ENCODE peak calls at places on chromosomes 13 and 19, in eight cellular contexts. S, E, H, L, Q, O, X and Y are unnamed samples.

GRCh38 chr19:53538378-53539109 is 599 bp downstream of the ZNF331 start:
- DNase-seq in S (no peak), E (no peak), H (no peak), L (no peak), Q (no peak), O (no peak), X (no peak), Y (no peak)

GRCh38 chr19:50368649-50369570 is 3.5 kb upstream of the NAPSA start:
- DNase-seq in S (peak; percentile 89), E (peak; percentile 95), H (peak; percentile 77), L (peak; percentile 89), Q (peak; percentile 45), O (peak; percentile 78), X (peak; percentile 85), Y (peak; percentile 55)

GRCh38 chr13:71866173-71867091 is 572 bp downstream of the DACH1 start:
- DNase-seq in S (peak; percentile 68), E (no peak), H (no peak), L (peak; percentile 73), Q (peak; percentile 92), O (no peak), X (peak; percentile 23), Y (no peak)

GRCh38 chr13:112770504-112770903 is 80.7 kb downstream of the ATP11A start:
- DNase-seq in S (no peak), E (no peak), H (no peak), L (peak; percentile 61), Q (no peak), O (no peak), X (no peak), Y (no peak)

GRCh38 chr13:114258589-114258988 is 22.8 kb upstream of the UPF3A start:
- DNase-seq in S (no peak), E (no peak), H (no peak), L (no peak), Q (no peak), O (no peak), X (peak; percentile 23), Y (no peak)

GRCh38 chr13:99886706-99887105 is 84.9 kb downstream of the ZIC5 start:
- DNase-seq in S (no peak), E (no peak), H (no peak), L (no peak), Q (no peak), O (no peak), X (no peak), Y (no peak)

GRCh38 chr19:40658031-40658430 is 32.4 kb downstream of the NUMBL start:
- DNase-seq in S (no peak), E (no peak), H (no peak), L (peak; percentile 5), Q (no peak), O (no peak), X (no peak), Y (no peak)

GRCh38 chr19:54415208-54415900 is at the start of gene TTYH1:
- DNase-seq in S (no peak), E (no peak), H (no peak), L (peak; percentile 62), Q (peak; percentile 85), O (peak; percentile 22), X (no peak), Y (no peak)

GRCh38 chr19:2850256-2850925 is 9.1 kb downstream of the ZNF555 start:
- DNase-seq in S (no peak), E (no peak), H (no peak), L (no peak), Q (no peak), O (no peak), X (no peak), Y (no peak)

GRCh38 chr19:2856457-2857055 is 10.6 kb upstream of the ZNF556 start:
- DNase-seq in S (no peak), E (no peak), H (no peak), L (no peak), Q (no peak), O (peak; percentile 73), X (no peak), Y (no peak)

GRCh38 chr19:2854849-2855248 is 12.3 kb upstream of the ZNF556 start:
- DNase-seq in S (no peak), E (no peak), H (no peak), L (no peak), Q (no peak), O (no peak), X (no peak), Y (no peak)

GRCh38 chr19:2852598-2852997 is 11.3 kb downstream of the ZNF555 start:
- DNase-seq in S (no peak), E (no peak), H (no peak), L (no peak), Q (no peak), O (no peak), X (no peak), Y (no peak)

DNA sequence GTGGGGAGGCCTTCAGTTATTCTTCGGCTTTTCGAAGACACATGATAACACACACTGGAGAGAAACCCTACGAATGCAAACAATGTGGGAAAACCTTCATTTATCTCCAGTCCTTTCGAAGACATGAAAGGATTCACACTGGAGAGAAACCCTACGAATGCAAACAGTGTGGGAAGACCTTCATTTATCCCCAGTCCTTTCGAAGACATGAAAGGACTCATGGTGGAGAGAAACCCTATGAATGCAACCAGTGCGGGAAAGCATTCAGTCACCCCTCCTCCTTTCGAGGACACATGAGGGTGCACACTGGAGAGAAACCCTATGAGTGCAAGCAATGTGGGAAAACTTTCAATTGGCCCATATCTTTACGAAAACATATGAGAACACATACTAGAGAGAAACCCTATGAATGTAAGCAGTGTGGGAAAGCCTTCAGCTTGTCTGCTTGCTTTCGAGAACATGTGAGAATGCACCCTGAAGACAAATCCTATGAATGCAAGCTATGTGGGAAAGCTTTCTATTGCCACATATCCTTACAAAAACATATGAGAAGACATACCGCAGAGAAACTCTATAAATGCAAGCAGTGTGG is 11.8 kb downstream of the ZNF555 start:
- DNase-seq in S (no peak), E (no peak), H (no peak), L (no peak), Q (no peak), O (no peak), X (no peak), Y (no peak)
- H3K9me3 ChIP-seq in S (peaks cover 24% of the 10 kb centered on the region), E (peaks cover 75% of the 10 kb centered on the region), H (peaks cover 100% of the 10 kb centered on the region), L (peaks cover 24% of the 10 kb centered on the region), Q (peaks cover 73% of the 10 kb centered on the region), O (peaks cover 8% of the 10 kb centered on the region), X (no peaks in the 10 kb centered on the region), Y (peaks cover 18% of the 10 kb centered on the region)

DNA sequence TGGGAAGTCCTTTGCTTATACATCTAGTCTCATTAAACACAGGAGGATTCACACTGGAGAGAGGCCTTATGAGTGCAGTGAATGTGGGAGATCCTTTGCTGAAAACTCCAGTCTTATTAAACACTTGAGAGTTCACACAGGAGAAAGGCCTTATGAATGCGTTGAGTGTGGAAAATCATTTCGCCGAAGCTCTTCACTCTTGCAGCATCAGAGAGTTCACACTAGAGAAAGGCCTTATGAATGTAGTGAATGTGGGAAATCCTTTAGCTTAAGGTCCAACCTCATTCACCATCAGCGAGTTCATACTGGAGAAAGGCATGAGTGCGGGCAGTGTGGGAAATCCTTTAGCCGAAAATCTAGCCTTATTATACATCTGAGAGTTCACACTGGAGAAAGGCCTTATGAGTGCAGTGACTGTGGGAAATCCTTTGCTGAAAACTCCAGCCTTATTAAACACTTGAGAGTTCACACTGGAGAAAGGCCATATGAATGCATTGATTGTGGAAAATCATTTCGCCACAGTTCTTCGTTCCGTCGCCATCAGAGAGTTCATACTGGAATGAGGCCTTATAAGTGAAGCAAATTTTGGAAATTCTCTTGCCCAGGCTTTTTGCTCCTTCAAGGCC is 9.9 kb downstream of the ZNF586 start:
- DNase-seq in S (no peak), E (peak; percentile 45), H (no peak), L (no peak), Q (no peak), O (no peak), X (no peak), Y (no peak)
- H3K9me3 ChIP-seq in S (peaks cover 6% of the 10 kb centered on the region), E (peaks cover 100% of the 10 kb centered on the region), H (peaks cover 100% of the 10 kb centered on the region), L (no peaks in the 10 kb centered on the region), Q (peaks cover 85% of the 10 kb centered on the region), O (peaks cover 13% of the 10 kb centered on the region), X (no peaks in the 10 kb centered on the region), Y (peaks cover 51% of the 10 kb centered on the region)

GRCh38 chr19:7076151-7076550 is 6.6 kb downstream of the ZNF557 start:
- DNase-seq in S (no peak), E (no peak), H (no peak), L (no peak), Q (no peak), O (no peak), X (no peak), Y (no peak)

GRCh38 chr19:7074705-7075282 is 5.3 kb downstream of the ZNF557 start:
- DNase-seq in S (no peak), E (no peak), H (no peak), L (peak; percentile 66), Q (peak; percentile 33), O (no peak), X (no peak), Y (no peak)

GRCh38 chr19:7083076-7083956 is 13.8 kb downstream of the ZNF557 start:
- DNase-seq in S (no peak), E (peak; percentile 64), H (no peak), L (no peak), Q (no peak), O (peak; percentile 16), X (no peak), Y (no peak)

GRCh38 chr19:7072541-7072940 is 3.0 kb downstream of the ZNF557 start:
- DNase-seq in S (no peak), E (no peak), H (no peak), L (no peak), Q (no peak), O (no peak), X (no peak), Y (no peak)

GRCh38 chr19:7078007-7078406 is 8.5 kb downstream of the ZNF557 start:
- DNase-seq in S (no peak), E (peak; percentile 33), H (no peak), L (no peak), Q (no peak), O (no peak), X (no peak), Y (no peak)
- H3K9me3 ChIP-seq in S (peaks cover 25% of the 10 kb centered on the region), E (peaks cover 83% of the 10 kb centered on the region), H (peaks cover 87% of the 10 kb centered on the region), L (peaks cover 43% of the 10 kb centered on the region), Q (peaks cover 73% of the 10 kb centered on the region), O (peaks cover 22% of the 10 kb centered on the region), X (no peaks in the 10 kb centered on the region), Y (peaks cover 59% of the 10 kb centered on the region)

GRCh38 chr19:43902399-43902798 is 32.7 kb downstream of the ZNF45 start:
- DNase-seq in S (no peak), E (no peak), H (no peak), L (no peak), Q (no peak), O (no peak), X (no peak), Y (no peak)

GRCh38 chr19:43901395-43902390 is 33.4 kb downstream of the ZNF45 start:
- DNase-seq in S (peak; percentile 88), E (peak; percentile 83), H (peak; percentile 38), L (peak; percentile 83), Q (no peak), O (peak; percentile 49), X (peak; percentile 79), Y (peak; percentile 27)

GRCh38 chr19:43906774-43907173 is 28.3 kb downstream of the ZNF45 start:
- DNase-seq in S (no peak), E (no peak), H (no peak), L (no peak), Q (no peak), O (no peak), X (no peak), Y (no peak)

GRCh38 chr19:43908659-43909058 is 26.4 kb downstream of the ZNF45 start:
- DNase-seq in S (no peak), E (no peak), H (no peak), L (no peak), Q (no peak), O (no peak), X (no peak), Y (no peak)

DNA sequence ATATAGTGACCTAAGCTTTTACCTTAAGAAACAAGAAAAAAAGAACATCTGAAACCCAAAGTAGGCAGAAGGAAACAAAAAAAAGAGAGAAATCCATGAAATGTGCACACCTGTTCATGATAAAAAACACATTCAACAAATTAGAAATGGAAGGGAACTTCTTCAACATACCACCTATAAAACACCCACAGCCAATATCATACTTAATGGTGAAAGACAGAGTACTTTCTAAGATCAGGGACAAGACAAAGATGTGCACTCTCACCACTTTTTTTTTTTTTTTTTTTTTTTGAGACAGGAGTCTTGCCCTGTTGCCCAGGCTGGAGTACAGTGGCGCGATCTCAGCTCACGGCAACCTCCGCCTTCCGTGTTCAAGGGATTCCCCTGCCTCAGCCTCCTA is 29.2 kb downstream of the ZNF45 start:
- DNase-seq in S (no peak), E (no peak), H (no peak), L (no peak), Q (no peak), O (no peak), X (no peak), Y (no peak)
- H3K9me3 ChIP-seq in S (peaks cover 5% of the 10 kb centered on the region), E (peaks cover 90% of the 10 kb centered on the region), H (peaks cover 96% of the 10 kb centered on the region), L (peaks cover 20% of the 10 kb centered on the region), Q (peaks cover 64% of the 10 kb centered on the region), O (no peaks in the 10 kb centered on the region), X (no peaks in the 10 kb centered on the region), Y (peaks cover 19% of the 10 kb centered on the region)